ENCODE peak calls at places on chromosomes 5 and 9, in four cellular contexts. One of them, this sample, is unnamed.

GRCh38 chr9:91374939-91375338 is 13.2 kb upstream of the AUH start:
- DNase-seq in A673: peak; percentile 41
- DNase-seq in neural progenitor cell: no peak
- DNase-seq in Peyer's patch: no peak
- DNase-seq in this sample: peak; percentile 78

GRCh38 chr5:167743685-167744084 is 547.8 kb upstream of the WWC1 start:
- DNase-seq in Peyer's patch: no peak
- DNase-seq in neural progenitor cell: no peak
- DNase-seq in A673: peak; percentile 73
- DNase-seq in this sample: peak; percentile 91

GRCh38 chr9:126859111-126859510 is 1.3 kb upstream of the ZBTB34 start:
- DNase-seq in Peyer's patch: no peak
- DNase-seq in neural progenitor cell: no peak
- DNase-seq in A673: no peak
- DNase-seq in this sample: no peak

GRCh38 chr9:120944434-120945125 is 18.0 kb upstream of the TRAF1 start:
- DNase-seq in A673: no peak
- DNase-seq in neural progenitor cell: no peak
- DNase-seq in Peyer's patch: no peak
- DNase-seq in this sample: no peak

GRCh38 chr5:7396169-7397004 is 449 bp downstream of the ADCY2 start:
- DNase-seq in neural progenitor cell: peak; percentile 65
- DNase-seq in Peyer's patch: no peak
- DNase-seq in A673: peak; percentile 15
- DNase-seq in this sample: peak; percentile 1

GRCh38 chr5:89471556-89471955 is 588.6 kb upstream of the MEF2C start:
- DNase-seq in neural progenitor cell: no peak
- DNase-seq in A673: no peak
- DNase-seq in Peyer's patch: no peak
- DNase-seq in this sample: peak; percentile 20

GRCh38 chr5:120124031-120124430 is 340.1 kb upstream of the PRR16 start:
- DNase-seq in A673: no peak
- DNase-seq in Peyer's patch: no peak
- DNase-seq in neural progenitor cell: no peak
- DNase-seq in this sample: no peak

GRCh38 chr5:78407458-78407857 is 47.0 kb downstream of the SCAMP1 start:
- DNase-seq in A673: no peak
- DNase-seq in Peyer's patch: no peak
- DNase-seq in neural progenitor cell: no peak
- DNase-seq in this sample: no peak

GRCh38 chr5:136132087-136132486 is 558 bp upstream of the SMAD5 start:
- DNase-seq in neural progenitor cell: no peak
- DNase-seq in Peyer's patch: peak; percentile 21
- DNase-seq in A673: peak; percentile 35
- DNase-seq in this sample: peak; percentile 22

GRCh38 chr9:131483319-131484050 is 19.2 kb upstream of the POMT1 start:
- DNase-seq in A673: no peak
- DNase-seq in neural progenitor cell: no peak
- DNase-seq in Peyer's patch: no peak
- DNase-seq in this sample: no peak

GRCh38 chr9:91945277-91946074 is 4.6 kb downstream of the ROR2 start:
- DNase-seq in A673: peak; percentile 89
- DNase-seq in neural progenitor cell: peak; percentile 58
- DNase-seq in Peyer's patch: no peak
- DNase-seq in this sample: peak; percentile 83

GRCh38 chr9:35733109-35733541 is 659 bp downstream of the CREB3 start:
- DNase-seq in A673: peak; percentile 72
- DNase-seq in Peyer's patch: no peak
- DNase-seq in neural progenitor cell: peak; percentile 77
- DNase-seq in this sample: peak; percentile 85

GRCh38 chr5:130135506-130135905 is 231.2 kb downstream of the CHSY3 start:
- DNase-seq in A673: no peak
- DNase-seq in Peyer's patch: no peak
- DNase-seq in neural progenitor cell: no peak
- DNase-seq in this sample: peak; percentile 87

GRCh38 chr9:134481762-134482161 is 155.5 kb downstream of the RXRA start:
- DNase-seq in A673: no peak
- DNase-seq in neural progenitor cell: no peak
- DNase-seq in Peyer's patch: no peak
- DNase-seq in this sample: no peak

GRCh38 chr9:121744002-121744686 is 92.7 kb downstream of the DAB2IP start:
- DNase-seq in Peyer's patch: peak; percentile 51
- DNase-seq in A673: peak; percentile 44
- DNase-seq in neural progenitor cell: peak; percentile 46
- DNase-seq in this sample: peak; percentile 52

GRCh38 chr5:75461679-75462078 is 49.8 kb downstream of the CERT1 start:
- DNase-seq in Peyer's patch: no peak
- DNase-seq in neural progenitor cell: no peak
- DNase-seq in A673: peak; percentile 23
- DNase-seq in this sample: peak; percentile 23

GRCh38 chr5:53334431-53334941 is 145.9 kb upstream of the FST start:
- DNase-seq in A673: no peak
- DNase-seq in Peyer's patch: no peak
- DNase-seq in neural progenitor cell: no peak
- DNase-seq in this sample: peak; percentile 86

GRCh38 chr9:100714372-100715099 is 136.7 kb downstream of the CAVIN4 start:
- DNase-seq in A673: peak; percentile 80
- DNase-seq in neural progenitor cell: peak; percentile 83
- DNase-seq in Peyer's patch: no peak
- DNase-seq in this sample: peak; percentile 58

GRCh38 chr5:53974021-53974420 is 336.4 kb downstream of the ARL15 start:
- DNase-seq in neural progenitor cell: no peak
- DNase-seq in Peyer's patch: no peak
- DNase-seq in A673: no peak
- DNase-seq in this sample: no peak

GRCh38 chr5:16881253-16881652 is 54.8 kb downstream of the MYO10 start:
- DNase-seq in neural progenitor cell: no peak
- DNase-seq in Peyer's patch: no peak
- DNase-seq in A673: no peak
- DNase-seq in this sample: no peak

GRCh38 chr5:54643679-54644078 is 126.1 kb downstream of the SNX18 start:
- DNase-seq in Peyer's patch: no peak
- DNase-seq in A673: peak; percentile 88
- DNase-seq in neural progenitor cell: no peak
- DNase-seq in this sample: peak; percentile 72

GRCh38 chr9:36250079-36250478 is 8.2 kb downstream of the GNE start:
- DNase-seq in A673: no peak
- DNase-seq in Peyer's patch: no peak
- DNase-seq in neural progenitor cell: no peak
- DNase-seq in this sample: no peak

GRCh38 chr9:34636791-34637355 is 714 bp downstream of the SIGMAR1 start:
- DNase-seq in A673: peak; percentile 30
- DNase-seq in neural progenitor cell: no peak
- DNase-seq in Peyer's patch: no peak
- DNase-seq in this sample: peak; percentile 35

GRCh38 chr9:79353856-79354520 is 217.8 kb upstream of the TLE4 start:
- DNase-seq in neural progenitor cell: no peak
- DNase-seq in A673: no peak
- DNase-seq in Peyer's patch: no peak
- DNase-seq in this sample: peak; percentile 64

GRCh38 chr5:87020099-87020934 is 247.4 kb upstream of the RASA1 start:
- DNase-seq in neural progenitor cell: peak; percentile 59
- DNase-seq in Peyer's patch: peak; percentile 35
- DNase-seq in A673: peak; percentile 39
- DNase-seq in this sample: peak; percentile 43

GRCh38 chr5:137666109-137666850 is 69.6 kb downstream of the KLHL3 start:
- DNase-seq in A673: no peak
- DNase-seq in neural progenitor cell: no peak
- DNase-seq in Peyer's patch: no peak
- DNase-seq in this sample: peak; percentile 56

GRCh38 chr5:127608077-127608660 is 40.7 kb upstream of the CTXN3 start:
- DNase-seq in Peyer's patch: no peak
- DNase-seq in neural progenitor cell: no peak
- DNase-seq in A673: no peak
- DNase-seq in this sample: no peak

GRCh38 chr9:109031241-109031640 is 17.9 kb upstream of the CTNNAL1 start:
- DNase-seq in A673: no peak
- DNase-seq in neural progenitor cell: no peak
- DNase-seq in Peyer's patch: no peak
- DNase-seq in this sample: peak; percentile 44

GRCh38 chr9:9004844-9005243 is 1205.3 kb upstream of the DMAC1 start:
- DNase-seq in A673: no peak
- DNase-seq in neural progenitor cell: peak; percentile 5
- DNase-seq in Peyer's patch: no peak
- DNase-seq in this sample: no peak

GRCh38 chr5:172788771-172789686 is 18.0 kb upstream of the DUSP1 start:
- DNase-seq in A673: no peak
- DNase-seq in neural progenitor cell: no peak
- DNase-seq in Peyer's patch: no peak
- DNase-seq in this sample: no peak

GRCh38 chr5:91848453-91848852 is 465.3 kb upstream of the ARRDC3 start:
- DNase-seq in neural progenitor cell: no peak
- DNase-seq in Peyer's patch: no peak
- DNase-seq in A673: peak; percentile 74
- DNase-seq in this sample: peak; percentile 84

GRCh38 chr9:2414465-2414864 is 207.1 kb upstream of the VLDLR start:
- DNase-seq in neural progenitor cell: no peak
- DNase-seq in A673: no peak
- DNase-seq in Peyer's patch: no peak
- DNase-seq in this sample: peak; percentile 28

GRCh38 chr5:40675396-40676133 is 4.2 kb upstream of the PTGER4 start:
- DNase-seq in neural progenitor cell: no peak
- DNase-seq in A673: no peak
- DNase-seq in Peyer's patch: no peak
- DNase-seq in this sample: no peak

GRCh38 chr5:130109152-130109551 is 204.9 kb downstream of the CHSY3 start:
- DNase-seq in Peyer's patch: no peak
- DNase-seq in A673: peak; percentile 40
- DNase-seq in neural progenitor cell: peak; percentile 59
- DNase-seq in this sample: peak; percentile 71

GRCh38 chr5:169445191-169445590 is 138.4 kb upstream of the SPDL1 start:
- DNase-seq in neural progenitor cell: no peak
- DNase-seq in A673: no peak
- DNase-seq in Peyer's patch: no peak
- DNase-seq in this sample: no peak

GRCh38 chr5:109688999-109689739 is 558 bp upstream of the MAN2A1 start:
- DNase-seq in Peyer's patch: peak; percentile 83
- DNase-seq in A673: peak; percentile 95
- DNase-seq in neural progenitor cell: peak; percentile 97
- DNase-seq in this sample: peak; percentile 92
- TF ChIP-seq CTCF in Peyer's patch: peak; percentile 1
- TF ChIP-seq CTCF in A673: no peak
- TF ChIP-seq CTCF in neural progenitor cell: no peak
- TF ChIP-seq CTCF in this sample: peak; percentile 18

GRCh38 chr9:133144887-133145466 is 18.7 kb downstream of the GBGT1 start:
- DNase-seq in A673: no peak
- DNase-seq in neural progenitor cell: no peak
- DNase-seq in Peyer's patch: no peak
- DNase-seq in this sample: no peak
- H3K4me3 ChIP-seq in A673: peak overlapping the region; percentile 57
- H3K4me3 ChIP-seq in neural progenitor cell: peak overlapping the region; percentile 48
- H3K4me3 ChIP-seq in Peyer's patch: peak overlapping the region; percentile 37
- H3K4me3 ChIP-seq in this sample: no peak overlapping the region

DNA sequence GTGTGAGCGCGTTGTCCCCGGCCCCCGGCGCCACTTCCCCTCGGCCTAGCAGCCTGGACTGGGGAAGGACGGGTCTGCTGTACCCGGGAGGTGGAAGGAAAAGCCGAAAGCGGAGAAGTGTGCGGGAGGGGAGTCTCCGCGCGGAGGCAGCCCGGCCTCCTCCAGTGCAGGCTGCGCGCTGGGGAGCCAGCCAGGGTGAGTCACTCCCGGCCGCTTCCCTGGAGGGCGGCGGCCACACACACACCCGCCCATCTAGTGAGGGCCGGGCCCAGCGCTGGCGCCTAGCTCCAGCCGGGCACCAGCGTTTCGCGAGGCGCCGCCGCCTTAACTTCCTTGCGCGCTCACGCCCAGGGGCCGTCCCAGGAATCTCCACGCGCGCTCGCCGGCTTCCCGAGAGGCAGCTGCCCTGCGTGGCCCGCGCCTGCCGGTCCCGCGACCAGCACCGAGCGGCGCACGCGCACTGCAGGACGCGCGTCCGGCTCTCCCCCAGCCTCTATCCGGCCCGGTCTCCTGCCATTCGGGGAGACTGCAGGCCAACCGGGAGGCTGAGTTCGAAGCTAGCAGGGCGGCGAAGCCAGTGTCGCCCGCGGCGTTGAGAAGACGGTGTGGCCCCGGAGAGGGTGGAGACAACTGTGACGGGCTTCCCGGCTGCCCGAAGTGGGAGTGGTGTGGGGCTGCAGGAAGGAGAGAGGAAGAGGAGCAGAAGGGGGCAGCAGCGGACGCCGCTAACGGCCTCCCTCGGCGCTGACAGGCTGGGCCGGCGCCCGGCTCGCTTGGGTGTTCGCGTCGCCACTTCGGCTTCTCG is at the start of gene JAK2:
- DNase-seq in Peyer's patch: peak; percentile 83
- DNase-seq in A673: peak; percentile 95
- DNase-seq in neural progenitor cell: peak; percentile 91
- DNase-seq in this sample: peak; percentile 95
- TF ChIP-seq CTCF in Peyer's patch: peak; percentile 17
- TF ChIP-seq CTCF in A673: peak; percentile 55
- TF ChIP-seq CTCF in neural progenitor cell: peak; percentile 56
- TF ChIP-seq CTCF in this sample: peak; percentile 59

GRCh38 chr9:38649731-38650363 is 29.5 kb upstream of the ANKRD18A start:
- DNase-seq in Peyer's patch: no peak
- DNase-seq in neural progenitor cell: no peak
- DNase-seq in A673: no peak
- DNase-seq in this sample: no peak
- H3K4me3 ChIP-seq in Peyer's patch: no peak overlapping the region
- H3K4me3 ChIP-seq in neural progenitor cell: no peak overlapping the region
- H3K4me3 ChIP-seq in A673: no peak overlapping the region
- H3K4me3 ChIP-seq in this sample: no peak overlapping the region

GRCh38 chr9:107872457-107873192 is 383.1 kb upstream of the KLF4 start:
- DNase-seq in A673: no peak
- DNase-seq in Peyer's patch: no peak
- DNase-seq in neural progenitor cell: peak; percentile 61
- DNase-seq in this sample: no peak
- TF ChIP-seq CTCF in A673: no peak
- TF ChIP-seq CTCF in Peyer's patch: no peak
- TF ChIP-seq CTCF in neural progenitor cell: peak; percentile 33
- TF ChIP-seq CTCF in this sample: no peak

GRCh38 chr5:2741946-2742345 is 9.5 kb downstream of the IRX2 start:
- DNase-seq in Peyer's patch: no peak
- DNase-seq in A673: no peak
- DNase-seq in neural progenitor cell: no peak
- DNase-seq in this sample: no peak

GRCh38 chr5:2740849-2741555 is 10.5 kb downstream of the IRX2 start:
- DNase-seq in Peyer's patch: no peak
- DNase-seq in A673: no peak
- DNase-seq in neural progenitor cell: peak; percentile 42
- DNase-seq in this sample: no peak

GRCh38 chr5:2739360-2740050 is 12.0 kb downstream of the IRX2 start:
- DNase-seq in neural progenitor cell: peak; percentile 75
- DNase-seq in Peyer's patch: no peak
- DNase-seq in A673: no peak
- DNase-seq in this sample: peak; percentile 13

GRCh38 chr5:2738700-2739359 is 12.6 kb downstream of the IRX2 start:
- DNase-seq in Peyer's patch: no peak
- DNase-seq in A673: no peak
- DNase-seq in neural progenitor cell: no peak
- DNase-seq in this sample: no peak

GRCh38 chr5:2740051-2740848 is 11.2 kb downstream of the IRX2 start:
- DNase-seq in A673: no peak
- DNase-seq in neural progenitor cell: peak; percentile 63
- DNase-seq in Peyer's patch: no peak
- DNase-seq in this sample: no peak
- H3K4me3 ChIP-seq in A673: no peak overlapping the region
- H3K4me3 ChIP-seq in neural progenitor cell: peak overlapping the region; percentile 59
- H3K4me3 ChIP-seq in Peyer's patch: peak overlapping the region; percentile 51
- H3K4me3 ChIP-seq in this sample: no peak overlapping the region

GRCh38 chr5:108260858-108261170 is 121.1 kb downstream of the FBXL17 start:
- DNase-seq in A673: no peak
- DNase-seq in neural progenitor cell: no peak
- DNase-seq in Peyer's patch: no peak
- DNase-seq in this sample: no peak
- TF ChIP-seq CTCF in A673: no peak
- TF ChIP-seq CTCF in neural progenitor cell: no peak
- TF ChIP-seq CTCF in Peyer's patch: no peak
- TF ChIP-seq CTCF in this sample: no peak